ENCODE peak calls at places on chromosomes 13 and 19, in six cellular contexts. W, C, Z, H, S and M are unnamed samples.
A peak's percentile ranks its signal among the peaks of the same experiment; 100 is the strongest.

GRCh38 chr19:48639483-48640375 is 2.5 kb upstream of the DBP start:
- DNase-seq in W (no peak), C (no peak), Z (no peak), H (no peak), S (no peak), M (peak; percentile 54)

GRCh38 chr13:82275644-82276043 is 1606.6 kb downstream of the SLITRK1 start:
- DNase-seq in W (no peak), C (no peak), Z (no peak), H (no peak), S (no peak), M (peak; percentile 1)

GRCh38 chr13:58463841-58464240 is 832.3 kb downstream of the PCDH17 start:
- DNase-seq in W (no peak), C (no peak), Z (no peak), H (no peak), S (no peak), M (no peak)

GRCh38 chr19:840519-841206 is at the start of gene PRTN3:
- DNase-seq in W (no peak), C (no peak), Z (no peak), H (no peak), S (no peak), M (no peak)

GRCh38 chr13:28001837-28002473 is 13.5 kb upstream of the URAD start:
- DNase-seq in W (no peak), C (no peak), Z (no peak), H (no peak), S (no peak), M (no peak)

GRCh38 chr13:57408312-57408711 is 223.2 kb upstream of the PCDH17 start:
- DNase-seq in W (no peak), C (no peak), Z (no peak), H (no peak), S (no peak), M (no peak)

GRCh38 chr19:5627395-5627904 is 4.6 kb downstream of the SAFB start:
- DNase-seq in W (no peak), C (peak; percentile 41), Z (peak; percentile 25), H (no peak), S (no peak), M (peak; percentile 45)

GRCh38 chr13:29925457-29925856 is 75.0 kb upstream of the UBL3 start:
- DNase-seq in W (peak; percentile 83), C (no peak), Z (peak; percentile 86), H (no peak), S (peak; percentile 37), M (no peak)